ENCODE peak calls at places on chromosomes 1 and 21, in eight cellular contexts. E, S, W, I, L, J, N and U are unnamed samples.

GRCh38 chr1:39293375-39294070 is 89.0 kb downstream of the MACF1 start:
- DNase-seq in E (peak), S (no peak), W (no peak), I (no peak), L (no peak), J (no peak), N (no peak), U (no peak)

GRCh38 chr1:80929868-80930508 is 870.7 kb upstream of the ADGRL2 start:
- DNase-seq in E (no peak), S (no peak), W (no peak), I (no peak), L (no peak), J (no peak), N (no peak), U (no peak)

GRCh38 chr1:38454236-38454635 is 405.3 kb downstream of the RRAGC start:
- DNase-seq in E (no peak), S (peak), W (no peak), I (no peak), L (no peak), J (peak), N (no peak), U (no peak)

GRCh38 chr1:167983797-167984196 is 46.9 kb upstream of the MPC2 start:
- DNase-seq in E (no peak), S (no peak), W (no peak), I (no peak), L (no peak), J (no peak), N (no peak), U (no peak)

GRCh38 chr21:37514038-37514665 is 147.6 kb downstream of the DYRK1A start:
- DNase-seq in E (no peak), S (no peak), W (no peak), I (no peak), L (no peak), J (no peak), N (no peak), U (no peak)

GRCh38 chr21:33478182-33478581 is 1.6 kb downstream of the TMEM50B start:
- DNase-seq in E (no peak), S (no peak), W (no peak), I (no peak), L (no peak), J (peak), N (no peak), U (no peak)

GRCh38 chr1:93669369-93669768 is 12.3 kb downstream of the BCAR3 start:
- DNase-seq in E (peak), S (no peak), W (no peak), I (no peak), L (no peak), J (no peak), N (no peak), U (no peak)

GRCh38 chr1:158933621-158934020 is 2.3 kb downstream of the PYHIN1 start:
- DNase-seq in E (no peak), S (no peak), W (no peak), I (no peak), L (no peak), J (no peak), N (no peak), U (peak)

GRCh38 chr1:230749635-230750034 is 2.4 kb downstream of the CAPN9 start:
- DNase-seq in E (no peak), S (no peak), W (no peak), I (no peak), L (no peak), J (no peak), N (no peak), U (no peak)

GRCh38 chr1:165444897-165445370 is at the start of gene RXRG:
- DNase-seq in E (peak), S (no peak), W (peak), I (no peak), L (peak), J (peak), N (no peak), U (no peak)

GRCh38 chr1:21836010-21836409 is 23.9 kb downstream of the LDLRAD2 start:
- DNase-seq in E (no peak), S (no peak), W (no peak), I (no peak), L (no peak), J (no peak), N (no peak), U (no peak)

GRCh38 chr1:18955116-18955441 is 1.4 kb downstream of the IFFO2 start:
- DNase-seq in E (no peak), S (peak), W (no peak), I (no peak), L (no peak), J (no peak), N (no peak), U (no peak)

GRCh38 chr21:36882776-36883175 is 83.7 kb downstream of the HLCS start:
- DNase-seq in E (peak), S (peak), W (no peak), I (no peak), L (no peak), J (no peak), N (no peak), U (no peak)

GRCh38 chr1:38701088-38701487 is 158.5 kb downstream of the RRAGC start:
- DNase-seq in E (no peak), S (no peak), W (no peak), I (no peak), L (no peak), J (no peak), N (no peak), U (no peak)

GRCh38 chr1:71593523-71593922 is 512.7 kb upstream of the ZRANB2 start:
- DNase-seq in E (peak), S (no peak), W (no peak), I (no peak), L (no peak), J (peak), N (no peak), U (peak)

GRCh38 chr1:196527941-196528340 is 80.3 kb downstream of the KCNT2 start:
- DNase-seq in E (peak), S (no peak), W (no peak), I (no peak), L (no peak), J (no peak), N (no peak), U (no peak)

GRCh38 chr1:163069142-163069541 is at the start of gene RGS4:
- DNase-seq in E (peak), S (peak), W (peak), I (peak), L (peak), J (peak), N (no peak), U (peak)

GRCh38 chr1:108057536-108057935 is 92.6 kb upstream of the VAV3 start:
- DNase-seq in E (no peak), S (no peak), W (peak), I (peak), L (peak), J (peak), N (no peak), U (peak)

GRCh38 chr1:199696225-199696624 is 331.3 kb upstream of the NR5A2 start:
- DNase-seq in E (no peak), S (no peak), W (no peak), I (no peak), L (no peak), J (no peak), N (no peak), U (no peak)
- H3K4me3 ChIP-seq in E (no peak), S (no peak), W (no peak), I (no peak), L (no peak), J (no peak), N (no peak), U (no peak)

GRCh38 chr1:63782982-63783381 is 9.2 kb downstream of the ROR1 start:
- DNase-seq in E (no peak), S (no peak), W (no peak), I (no peak), L (no peak), J (no peak), N (no peak), U (no peak)
- H3K4me3 ChIP-seq in E (no peak), S (no peak), W (no peak), I (no peak), L (no peak), J (no peak), N (no peak), U (no peak)

GRCh38 chr1:180927348-180927747 is 14.7 kb downstream of the KIAA1614 start:
- DNase-seq in E (no peak), S (no peak), W (peak), I (no peak), L (no peak), J (no peak), N (no peak), U (no peak)
- H3K4me3 ChIP-seq in E (no peak), S (no peak), W (no peak), I (no peak), L (no peak), J (no peak), N (no peak), U (no peak)

GRCh38 chr1:237032029-237032428 is 10.0 kb upstream of the RYR2 start:
- DNase-seq in E (no peak), S (no peak), W (no peak), I (peak), L (no peak), J (peak), N (no peak), U (no peak)

GRCh38 chr1:237029240-237029639 is 12.7 kb upstream of the RYR2 start:
- DNase-seq in E (no peak), S (no peak), W (no peak), I (no peak), L (no peak), J (no peak), N (no peak), U (no peak)

GRCh38 chr1:237033061-237033460 is 8.9 kb upstream of the RYR2 start:
- DNase-seq in E (no peak), S (no peak), W (no peak), I (no peak), L (no peak), J (no peak), N (no peak), U (no peak)

GRCh38 chr1:237029850-237030535 is 12.0 kb upstream of the RYR2 start:
- DNase-seq in E (no peak), S (no peak), W (no peak), I (no peak), L (no peak), J (no peak), N (no peak), U (no peak)

GRCh38 chr1:237031480-237031879 is 10.5 kb upstream of the RYR2 start:
- DNase-seq in E (no peak), S (no peak), W (no peak), I (no peak), L (no peak), J (peak), N (no peak), U (no peak)
- H3K4me3 ChIP-seq in E (no peak), S (no peak), W (peak), I (no peak), L (no peak), J (no peak), N (no peak), U (no peak)

GRCh38 chr1:241998950-241999495 is at the start of gene MAP1LC3C:
- DNase-seq in E (no peak), S (no peak), W (no peak), I (no peak), L (no peak), J (peak), N (no peak), U (no peak)
- H3K4me3 ChIP-seq in E (peak), S (no peak), W (no peak), I (peak), L (peak), J (peak), N (no peak), U (no peak)